ENCODE peak calls at places on chromosomes 6 and 20, in ten cellular contexts. A, N, X, H, E, T, J, S, K and B are unnamed samples.

GRCh38 chr20:44956410-44956809 is 3.8 kb downstream of the TOMM34 start:
- DNase-seq in H (no peak), T (no peak), J (no peak), X (no peak), N (no peak), E (no peak), K (no peak), S (no peak), A (no peak), B (no peak)

GRCh38 chr6:35725721-35726438 is 11.0 kb upstream of the ARMC12 start:
- DNase-seq in H (no peak), X (no peak), A (peak), E (peak), N (no peak), J (no peak), T (peak), K (no peak), S (peak), B (no peak)

GRCh38 chr6:33693186-33694158 is 18.0 kb downstream of the UQCC2 start:
- DNase-seq in N (no peak), E (no peak), T (peak), H (no peak), X (no peak), K (no peak), J (peak), S (no peak), A (peak), B (no peak)

GRCh38 chr20:33541074-33541473 is 51.2 kb downstream of the CBFA2T2 start:
- DNase-seq in S (no peak), E (no peak), X (no peak), K (no peak), J (no peak), A (no peak), N (no peak), T (no peak), H (no peak), B (no peak)

GRCh38 chr6:26304213-26305096 is 60.5 kb upstream of the BTN3A2 start:
- DNase-seq in K (no peak), J (no peak), S (no peak), H (no peak), X (no peak), T (peak), N (no peak), A (peak), E (no peak), B (no peak)

GRCh38 chr6:138592698-138593097 is 93.4 kb upstream of the NHSL1 start:
- DNase-seq in J (no peak), A (no peak), K (no peak), S (no peak), E (no peak), T (no peak), H (no peak), N (no peak), X (no peak), B (no peak)

GRCh38 chr6:32944265-32944664 is 3.4 kb upstream of the HLA-DMB start:
- DNase-seq in X (peak), H (no peak), E (no peak), K (no peak), T (peak), S (peak), N (no peak), A (no peak), J (no peak), B (no peak)

GRCh38 chr6:41494212-41495115 is 51.7 kb upstream of the FOXP4 start:
- DNase-seq in A (no peak), K (no peak), T (no peak), H (no peak), J (no peak), N (no peak), S (no peak), E (no peak), X (no peak), B (no peak)

GRCh38 chr6:48535569-48535968 is 424.6 kb upstream of the PTCHD4 start:
- DNase-seq in A (no peak), E (peak), K (peak), N (no peak), J (no peak), S (no peak), H (no peak), X (no peak), T (no peak), B (no peak)

GRCh38 chr20:542777-543368 is 717 bp downstream of the CSNK2A1 start:
- DNase-seq in T (peak), J (no peak), A (peak), E (peak), K (no peak), H (no peak), X (peak), S (peak), N (peak), B (no peak)

GRCh38 chr6:134802426-134803058 is 147.4 kb downstream of the ALDH8A1 start:
- DNase-seq in T (no peak), E (no peak), J (no peak), A (no peak), N (no peak), K (no peak), X (no peak), H (no peak), S (no peak), B (no peak)

GRCh38 chr6:80003841-80004198 is 629 bp upstream of the TTK start:
- DNase-seq in X (peak), E (no peak), K (no peak), H (peak), N (peak), S (peak), A (no peak), T (peak), J (peak), B (no peak)